ENCODE peak calls at places on chromosomes 2 and 18, in five cellular contexts. S is H9, H is brain microvascular endothelial cell, E is left lung, G is bronchial epithelial cell. P is an unnamed sample.

GRCh38 chr2:121640380-121641326 is 8.6 kb downstream of the CLASP1 start:
- DNase-seq in S (no peak), H (no peak), E (no peak), G (no peak), P (no peak)

GRCh38 chr18:14174706-14175085 is 42.5 kb upstream of the ZNF519 start:
- DNase-seq in S (no peak), H (no peak), E (no peak), G (no peak), P (no peak)

GRCh38 chr2:130289780-130290179 is 52.9 kb upstream of the IMP4 start:
- DNase-seq in S (no peak), H (no peak), E (no peak), G (no peak), P (no peak)

GRCh38 chr18:8005870-8006269 is 438.8 kb downstream of the PTPRM start:
- DNase-seq in S (no peak), H (no peak), E (no peak), G (no peak), P (no peak)

GRCh38 chr2:57842531-57842930 is 204.1 kb upstream of the VRK2 start:
- DNase-seq in S (no peak), H (no peak), E (no peak), G (peak), P (no peak)

GRCh38 chr2:29923110-29923721 is 1.8 kb upstream of the ALK start:
- DNase-seq in S (peak), H (peak), E (peak), G (peak), P (peak)

GRCh38 chr2:25078171-25079049 is 36.5 kb downstream of the EFR3B start:
- DNase-seq in S (no peak), H (peak), E (no peak), G (peak), P (no peak)

GRCh38 chr2:109736177-109736827 is 57.8 kb upstream of the RGPD5 start:
- DNase-seq in S (peak), H (peak), E (no peak), G (peak), P (no peak)

GRCh38 chr2:128366746-128367511 is 48.3 kb upstream of the HS6ST1 start:
- DNase-seq in S (no peak), H (no peak), E (no peak), G (no peak), P (no peak)

GRCh38 chr2:68741238-68741637 is 6.6 kb downstream of the ARHGAP25 start:
- DNase-seq in S (no peak), H (no peak), E (no peak), G (peak), P (no peak)

GRCh38 chr2:10432315-10433181 is 15.6 kb downstream of the ODC1 start:
- DNase-seq in S (peak), H (no peak), E (peak), G (no peak), P (no peak)

GRCh38 chr2:105294046-105294445 is 35.5 kb downstream of the TGFBRAP1 start:
- DNase-seq in S (no peak), H (no peak), E (no peak), G (no peak), P (no peak)

GRCh38 chr2:217553202-217553601 is 449.6 kb downstream of the TNS1 start:
- DNase-seq in S (no peak), H (no peak), E (no peak), G (no peak), P (no peak)

GRCh38 chr2:10257036-10257435 is 45.7 kb upstream of the HPCAL1 start:
- DNase-seq in S (no peak), H (no peak), E (no peak), G (no peak), P (no peak)

GRCh38 chr2:241844831-241845578 is 13.7 kb downstream of the PDCD1 start:
- DNase-seq in S (peak), H (no peak), E (peak), G (no peak), P (no peak)

GRCh38 chr2:38504169-38504568 is 98.6 kb downstream of the HNRNPLL start:
- DNase-seq in S (no peak), H (no peak), E (no peak), G (no peak), P (no peak)

GRCh38 chr2:50851891-50852290 is 180.0 kb downstream of the NRXN1 start:
- DNase-seq in S (no peak), H (no peak), E (no peak), G (no peak), P (no peak)

GRCh38 chr2:197241153-197241552 is 69.4 kb downstream of the ANKRD44 start:
- DNase-seq in S (no peak), H (no peak), E (no peak), G (no peak), P (no peak)

GRCh38 chr2:86383844-86384243 is 46.4 kb upstream of the REEP1 start:
- DNase-seq in S (no peak), H (peak), E (no peak), G (no peak), P (no peak)

GRCh38 chr2:204072443-204073324 is 136.1 kb downstream of the ICOS start:
- DNase-seq in S (peak), H (peak), E (no peak), G (no peak), P (no peak)

GRCh38 chr2:62526531-62527381 is 20.8 kb upstream of the TMEM17 start:
- DNase-seq in S (no peak), H (no peak), E (no peak), G (no peak), P (no peak)

GRCh38 chr2:96527052-96527964 is 9.2 kb upstream of the ARID5A start:
- DNase-seq in S (peak), H (no peak), E (no peak), G (no peak), P (no peak)

GRCh38 chr2:102005989-102006885 is 14.5 kb downstream of the IL1R2 start:
- DNase-seq in S (peak), H (peak), E (no peak), G (peak), P (no peak)

GRCh38 chr2:102603904-102604303 is 15.4 kb upstream of the SLC9A2 start:
- DNase-seq in S (no peak), H (no peak), E (no peak), G (peak), P (no peak)

GRCh38 chr2:98453531-98453930 is 8.9 kb downstream of the INPP4A start:
- DNase-seq in S (no peak), H (no peak), E (no peak), G (no peak), P (no peak)

GRCh38 chr2:67600946-67601345 is 203.8 kb downstream of the ETAA1 start:
- DNase-seq in S (no peak), H (peak), E (no peak), G (peak), P (no peak)

DNA sequence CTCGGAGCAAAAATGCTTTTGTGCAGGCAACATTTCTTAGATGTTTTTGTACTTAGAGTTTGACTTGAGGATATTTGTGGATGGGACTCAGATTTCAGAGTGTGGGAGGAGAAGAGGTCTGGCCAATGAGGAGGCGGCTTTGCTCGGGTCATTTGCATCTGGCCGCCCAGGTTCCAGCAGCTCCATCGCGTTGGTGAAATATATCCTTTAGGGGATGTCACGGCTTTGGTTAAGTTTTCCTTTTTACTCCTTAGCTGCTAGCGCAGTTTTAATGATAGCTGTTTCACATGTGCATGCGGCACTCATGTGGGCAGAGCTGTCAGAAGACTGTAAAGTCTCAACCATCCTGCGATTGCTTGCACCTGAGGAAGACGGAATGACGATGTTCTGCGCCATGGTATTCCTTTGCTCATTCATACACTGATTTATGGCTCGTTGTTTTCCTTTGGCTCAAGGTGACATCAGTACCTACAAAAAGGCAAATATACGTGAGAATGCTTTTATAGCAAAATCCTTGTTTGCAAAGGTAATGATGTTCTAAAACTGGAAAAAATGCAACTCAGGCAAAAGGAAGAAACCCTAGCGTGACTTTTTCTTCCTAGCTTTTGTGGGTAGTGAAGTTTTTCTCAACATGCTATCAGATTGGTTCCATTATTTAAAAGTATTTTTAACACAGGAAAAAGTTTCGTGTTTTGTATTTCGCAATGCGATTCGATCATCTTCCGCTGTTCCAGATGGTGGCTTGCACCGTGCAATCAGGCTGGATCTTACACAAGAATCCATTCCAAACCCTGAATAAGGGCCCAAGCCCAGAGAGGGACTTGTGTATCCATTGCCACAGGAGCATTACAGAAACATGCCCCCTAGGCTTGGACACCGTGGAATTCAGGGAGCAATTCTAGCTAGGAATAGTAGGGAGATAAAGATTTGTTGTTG is 70.5 kb upstream of the ZNF516 start:
- DNase-seq in S (peak), H (peak), E (peak), G (peak), P (no peak)
- TF ChIP-seq CTCF in S (no peak), H (no peak), E (no peak), G (no peak), P (no peak)

GRCh38 chr18:75727479-75727878 is 300.0 kb upstream of the SMIM21 start:
- DNase-seq in S (peak), H (peak), E (no peak), G (no peak), P (no peak)
- TF ChIP-seq CTCF in S (peak), H (peak), E (peak), G (peak), P (peak)

GRCh38 chr2:126645211-126645618 is 10.7 kb upstream of the GYPC start:
- DNase-seq in S (no peak), H (no peak), E (no peak), G (no peak), P (no peak)

GRCh38 chr2:126644630-126645191 is 11.2 kb upstream of the GYPC start:
- DNase-seq in S (no peak), H (no peak), E (no peak), G (no peak), P (no peak)

GRCh38 chr2:126642031-126642430 is 13.9 kb upstream of the GYPC start:
- DNase-seq in S (no peak), H (no peak), E (no peak), G (no peak), P (no peak)

GRCh38 chr2:126643972-126644371 is 12.0 kb upstream of the GYPC start:
- DNase-seq in S (no peak), H (no peak), E (no peak), G (no peak), P (no peak)

GRCh38 chr2:126643431-126643830 is 12.5 kb upstream of the GYPC start:
- DNase-seq in S (peak), H (no peak), E (no peak), G (no peak), P (no peak)
- TF ChIP-seq CTCF in S (peak), H (peak), E (no peak), G (no peak), P (no peak)

GRCh38 chr2:233711312-233712008 is 1.2 kb upstream of the UGT1A5 start:
- DNase-seq in S (peak), H (peak), E (peak), G (peak), P (peak)
- TF ChIP-seq CTCF in S (peak), H (peak), E (peak), G (peak), P (peak)

P was measured in D721Med.